ENCODE peak calls at places on chromosomes 16 and 17, in ten cellular contexts. G is pancreas, Z is GM23338, N is psoas muscle, C is spleen, S is right atrium auricular region, J is coronary artery, F is breast epithelium, K is dorsolateral prefrontal cortex, I is tibial artery. T is an unnamed sample.

GRCh38 chr16:4383591-4384495 is 12.2 kb downstream of the VASN start:
- DNase-seq in I (no peak), K (no peak), N (no peak), J (no peak), C (no peak), G (no peak), Z (no peak), S (no peak), F (no peak), T (no peak)

GRCh38 chr16:66472961-66473610 is 46.0 kb downstream of the BEAN1 start:
- DNase-seq in N (no peak), Z (no peak), G (no peak), C (no peak), I (no peak), F (no peak), K (no peak), S (no peak), J (peak), T (no peak)

GRCh38 chr17:32440722-32441121 is 3.6 kb upstream of the PSMD11 start:
- DNase-seq in K (no peak), J (no peak), N (no peak), F (no peak), C (no peak), S (no peak), I (no peak), Z (no peak), G (no peak), T (no peak)

GRCh38 chr16:35339337-35339736 is 1879.9 kb downstream of the TP53TG3F start:
- DNase-seq in G (no peak), C (no peak), F (no peak), Z (no peak), I (no peak), S (no peak), N (no peak), K (no peak), J (no peak), T (no peak)

GRCh38 chr17:57634713-57635465 is 110.2 kb downstream of the CCDC182 start:
- DNase-seq in N (peak), J (no peak), F (no peak), I (no peak), G (no peak), C (peak), K (no peak), Z (no peak), S (no peak), T (no peak)

GRCh38 chr17:69427486-69428197 is 13.1 kb downstream of the MAP2K6 start:
- DNase-seq in G (no peak), I (no peak), N (no peak), C (no peak), S (no peak), J (no peak), Z (no peak), F (no peak), K (no peak), T (no peak)

GRCh38 chr17:21033350-21033749 is 9.5 kb downstream of the USP22 start:
- DNase-seq in J (no peak), G (no peak), F (no peak), S (no peak), I (no peak), Z (no peak), N (no peak), K (no peak), C (no peak), T (no peak)

GRCh38 chr17:8131844-8132441 is 8.0 kb upstream of the HES7 start:
- DNase-seq in F (no peak), G (no peak), J (no peak), N (no peak), Z (no peak), C (no peak), I (no peak), K (no peak), S (no peak), T (peak)

GRCh38 chr16:86508028-86508946 is 2.0 kb upstream of the FOXF1 start:
- DNase-seq in K (no peak), F (no peak), I (no peak), J (no peak), G (no peak), N (no peak), S (no peak), C (no peak), Z (peak), T (no peak)

GRCh38 chr16:87575027-87575804 is 27.1 kb upstream of the JPH3 start:
- DNase-seq in N (no peak), F (no peak), K (no peak), C (no peak), J (no peak), S (no peak), I (no peak), G (no peak), Z (peak), T (peak)

GRCh38 chr17:44400226-44400847 is 10.9 kb upstream of the ITGA2B start:
- DNase-seq in Z (peak), K (no peak), S (no peak), F (no peak), G (no peak), J (no peak), I (no peak), C (no peak), N (no peak), T (peak)

GRCh38 chr17:45284176-45285140 is 22.6 kb upstream of the SPATA32 start:
- DNase-seq in G (peak), C (no peak), J (no peak), S (no peak), N (peak), K (no peak), I (no peak), F (peak), Z (peak), T (no peak)

GRCh38 chr17:57931488-57932137 is 23.6 kb downstream of the CUEDC1 start:
- DNase-seq in G (no peak), K (no peak), J (no peak), N (peak), F (peak), C (no peak), I (no peak), Z (no peak), S (no peak), T (no peak)

GRCh38 chr17:72139213-72139612 is 18.4 kb downstream of the SOX9 start:
- DNase-seq in S (no peak), N (no peak), I (no peak), K (no peak), C (no peak), F (no peak), Z (no peak), G (no peak), J (no peak), T (no peak)

GRCh38 chr17:35127751-35128514 is 6.5 kb downstream of the FNDC8 start:
- DNase-seq in C (no peak), Z (no peak), N (no peak), I (peak), S (peak), G (no peak), F (no peak), J (no peak), K (no peak), T (no peak)

GRCh38 chr17:36722121-36722902 is 120.9 kb downstream of the MRM1 start:
- DNase-seq in F (no peak), K (peak), S (no peak), J (no peak), C (peak), G (no peak), I (no peak), Z (peak), N (peak), T (peak)

GRCh38 chr17:30344283-30345088 is 10.6 kb upstream of the TMIGD1 start:
- DNase-seq in N (no peak), S (peak), J (no peak), K (peak), C (no peak), F (peak), I (no peak), G (peak), Z (no peak), T (no peak)

GRCh38 chr17:50212121-50212843 is 10.9 kb upstream of the COL1A1 start:
- DNase-seq in K (no peak), G (no peak), Z (no peak), C (no peak), F (no peak), I (peak), S (peak), N (no peak), J (peak), T (peak)

GRCh38 chr17:46962374-46962790 is 16.7 kb downstream of the RPRML start:
- DNase-seq in Z (no peak), J (no peak), S (no peak), G (no peak), F (no peak), I (no peak), K (no peak), C (peak), N (no peak), T (peak)

GRCh38 chr16:568401-569258 is 1.1 kb upstream of the PIGQ start:
- DNase-seq in I (no peak), S (no peak), K (no peak), N (no peak), F (no peak), C (no peak), J (no peak), G (no peak), Z (no peak), T (no peak)

GRCh38 chr17:72697602-72698146 is 394.8 kb downstream of the SLC39A11 start:
- DNase-seq in I (no peak), K (no peak), F (no peak), C (no peak), N (no peak), S (no peak), J (no peak), Z (no peak), G (no peak), T (no peak)

GRCh38 chr16:8103649-8104289 is 486.5 kb downstream of the TMEM114 start:
- DNase-seq in N (no peak), J (no peak), F (no peak), K (no peak), C (no peak), Z (no peak), S (no peak), I (no peak), G (no peak), T (no peak)

GRCh38 chr17:8320990-8321389 is 10.9 kb downstream of the ARHGEF15 start:
- DNase-seq in Z (peak), N (no peak), G (no peak), S (no peak), K (no peak), I (no peak), F (no peak), C (no peak), J (no peak), T (no peak)

GRCh38 chr17:64329571-64329970 is 61.1 kb downstream of the PECAM1 start:
- DNase-seq in I (no peak), G (no peak), K (no peak), J (no peak), S (no peak), F (no peak), C (no peak), Z (no peak), N (no peak), T (no peak)
- H3K27ac ChIP-seq in I (peak), G (no peak), K (no peak), J (no peak), S (peak), F (peak), C (peak), Z (no peak), N (no peak), T (no peak)

GRCh38 chr16:3190949-3191353 is 2.9 kb downstream of the OR1F1 start:
- DNase-seq in Z (no peak), I (no peak), S (no peak), N (no peak), K (no peak), C (no peak), F (no peak), G (no peak), J (no peak), T (no peak)
- H3K4me3 ChIP-seq in Z (peak), I (no peak), S (no peak), N (no peak), K (no peak), C (peak), F (no peak), G (no peak), J (no peak), T (no peak)

GRCh38 chr16:75189638-75190245 is 17.2 kb downstream of the CTRB2 start:
- DNase-seq in N (no peak), C (no peak), S (no peak), I (no peak), J (no peak), Z (no peak), K (no peak), G (no peak), F (peak), T (peak)
- H3K27ac ChIP-seq in N (no peak), C (no peak), S (no peak), I (no peak), J (no peak), Z (no peak), K (no peak), G (no peak), F (peak), T (no peak)

GRCh38 chr17:63035271-63035670 is 69.2 kb downstream of the TANC2 start:
- DNase-seq in G (no peak), I (no peak), N (no peak), S (no peak), J (no peak), C (no peak), K (no peak), Z (no peak), F (no peak), T (no peak)
- H3K4me3 ChIP-seq in G (no peak), I (no peak), N (no peak), S (no peak), J (no peak), C (no peak), K (no peak), Z (no peak), F (no peak), T (no peak)

DNA sequence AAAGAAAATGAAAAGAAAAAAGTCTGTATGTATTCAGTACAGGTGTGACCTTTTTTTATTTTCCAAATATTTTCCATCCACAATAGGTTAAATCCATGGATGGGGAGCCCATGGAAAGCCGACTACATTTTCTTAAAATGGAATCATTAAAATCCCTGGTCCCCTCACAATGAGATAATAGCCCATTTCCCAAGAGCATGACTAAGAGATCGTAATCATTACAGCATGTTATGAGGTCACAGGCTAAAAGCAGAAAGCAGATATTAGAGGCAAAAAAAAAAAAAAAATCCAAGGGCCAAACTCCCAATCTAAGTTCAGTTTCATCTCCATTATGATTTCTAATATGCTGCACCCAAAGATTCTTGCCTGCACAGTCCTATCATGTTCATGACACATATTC is 44.7 kb downstream of the CYTH1 start:
- DNase-seq in K (no peak), C (no peak), F (no peak), G (no peak), I (no peak), Z (no peak), S (no peak), N (no peak), J (no peak), T (no peak)
- H3K27ac ChIP-seq in K (peak), C (peak), F (peak), G (peak), I (no peak), Z (no peak), S (peak), N (peak), J (no peak), T (no peak)

GRCh38 chr16:14202697-14203096 is 131.6 kb downstream of the MRTFB start:
- DNase-seq in N (no peak), J (no peak), G (no peak), Z (peak), S (no peak), I (no peak), C (no peak), K (no peak), F (no peak), T (no peak)
- H3K4me3 ChIP-seq in N (no peak), J (peak), G (no peak), Z (no peak), S (no peak), I (no peak), C (peak), K (no peak), F (peak), T (no peak)

GRCh38 chr16:85037050-85037410 is 9.4 kb downstream of the KIAA0513 start:
- DNase-seq in I (no peak), S (no peak), J (no peak), C (no peak), K (peak), Z (no peak), F (peak), G (no peak), N (peak), T (no peak)
- H3K27ac ChIP-seq in I (no peak), S (no peak), J (no peak), C (no peak), K (peak), Z (no peak), F (peak), G (no peak), N (no peak), T (no peak)

GRCh38 chr17:60602871-60603270 is 2.9 kb downstream of the PPM1D start:
- DNase-seq in K (no peak), F (no peak), N (no peak), J (no peak), Z (no peak), I (no peak), S (no peak), G (no peak), C (no peak), T (no peak)
- H3K4me3 ChIP-seq in K (peak), F (peak), N (peak), J (peak), Z (peak), I (peak), S (no peak), G (peak), C (peak), T (peak)

GRCh38 chr17:74427048-74427762 is 4.7 kb upstream of the GPRC5C start:
- DNase-seq in F (peak), Z (peak), G (peak), S (no peak), J (no peak), C (no peak), N (peak), I (no peak), K (no peak), T (no peak)
- H3K27ac ChIP-seq in F (peak), Z (no peak), G (peak), S (peak), J (peak), C (no peak), N (peak), I (peak), K (no peak), T (peak)

GRCh38 chr16:67940436-67941089 is 3.4 kb downstream of the LCAT start:
- DNase-seq in S (no peak), C (no peak), G (no peak), F (no peak), J (no peak), N (no peak), I (no peak), Z (no peak), K (no peak), T (no peak)

GRCh38 chr16:67942200-67942509 is 1.8 kb downstream of the LCAT start:
- DNase-seq in G (no peak), F (no peak), Z (peak), J (no peak), I (peak), S (no peak), N (no peak), K (no peak), C (no peak), T (no peak)

GRCh38 chr16:67942510-67943255 is 1.2 kb downstream of the LCAT start:
- DNase-seq in K (no peak), S (no peak), C (no peak), G (no peak), N (no peak), I (peak), F (no peak), Z (peak), J (no peak), T (no peak)

GRCh38 chr16:67943256-67943618 is 683 bp downstream of the LCAT start:
- DNase-seq in S (no peak), J (no peak), N (no peak), F (no peak), G (no peak), Z (no peak), K (no peak), I (peak), C (no peak), T (no peak)

DNA sequence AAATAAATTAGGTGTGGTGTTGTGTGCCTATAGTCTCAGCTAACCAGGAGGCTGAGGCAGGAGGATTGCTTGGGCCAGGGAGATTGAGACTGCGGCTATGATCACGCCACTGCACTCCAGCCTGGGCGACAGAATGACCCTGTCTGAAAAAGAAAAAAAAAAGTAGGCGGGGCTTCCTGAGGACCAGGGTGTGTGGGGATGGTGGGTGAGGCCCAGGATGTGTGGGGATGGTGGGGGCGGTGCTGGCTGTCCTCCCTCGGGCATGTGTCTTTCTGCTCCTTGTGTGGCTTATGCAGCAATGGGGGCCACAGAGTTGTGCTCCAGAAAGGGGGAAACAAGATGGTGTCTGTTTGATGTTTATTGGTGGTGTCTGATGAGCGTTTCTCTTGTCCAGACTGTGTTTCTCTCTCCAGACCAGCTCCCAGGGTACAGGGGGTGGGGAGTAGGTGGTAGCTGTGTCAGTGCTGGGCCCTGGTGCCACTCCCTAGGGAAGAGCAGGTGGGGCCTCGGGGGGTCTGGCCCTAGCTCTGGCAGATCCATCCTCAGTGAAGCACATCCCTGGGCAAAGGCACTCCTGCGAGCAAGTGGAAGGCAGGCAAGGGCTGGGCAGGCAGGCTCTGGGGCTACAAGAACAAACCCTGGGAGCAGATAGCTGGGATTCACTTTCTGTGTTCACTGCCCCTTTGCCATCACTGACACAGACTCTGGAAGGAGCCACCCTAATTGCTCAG is 2.3 kb downstream of the LCAT start:
- DNase-seq in C (no peak), F (no peak), Z (no peak), I (peak), J (no peak), G (no peak), K (no peak), N (no peak), S (no peak), T (no peak)
- H3K4me3 ChIP-seq in C (no peak), F (no peak), Z (no peak), I (no peak), J (no peak), G (no peak), K (no peak), N (no peak), S (no peak), T (no peak)

T was measured in aorta.